ENCODE peak calls at places on chromosomes 6 and 20, in nine cellular contexts. L is GM10248; K is activated gamma-delta T cell; M is ACHN; T is Right ventricle myocardium superior; C is NCI-H1694 treated with DMSO at 0.1 percent for 48 hours; X is stimulated activated CD4-positive, alpha-beta T cell treated with anti-CD3 and anti-CD28 coated beads, Interleukin-2, amount 100 ng/mL, for 48 hours; H is T-helper 1 cell; N is HS-5. V is an unnamed sample.

GRCh38 chr6:83868639-83869038 is 9.2 kb downstream of the CYB5R4 start:
- DNase-seq in T (no peak), X (no peak), M (no peak), C (no peak), L (no peak), H (no peak), N (peak), K (no peak), V (no peak)

GRCh38 chr6:140153703-140154102 is 779.3 kb upstream of the CITED2 start:
- DNase-seq in K (no peak), H (no peak), C (no peak), N (peak), X (no peak), T (no peak), M (no peak), L (no peak), V (no peak)

GRCh38 chr20:36847009-36847709 is 28.8 kb upstream of the TLDC2 start:
- DNase-seq in M (no peak), L (no peak), H (no peak), C (no peak), N (no peak), T (peak), X (no peak), K (no peak), V (no peak)

GRCh38 chr20:2451939-2452732 is 18.5 kb downstream of the SNRPB start:
- DNase-seq in X (peak), L (peak), K (no peak), M (peak), T (peak), C (peak), N (peak), H (peak), V (peak)

GRCh38 chr6:3610896-3611295 is 140.6 kb downstream of the PXDC1 start:
- DNase-seq in T (no peak), X (no peak), C (no peak), N (no peak), M (no peak), L (no peak), K (no peak), H (no peak), V (peak)

GRCh38 chr6:163427498-163428254 is 13.2 kb downstream of the QKI start:
- DNase-seq in M (peak), H (no peak), N (no peak), T (no peak), C (peak), X (no peak), L (no peak), K (no peak), V (no peak)

GRCh38 chr6:159151266-159151855 is 17.8 kb upstream of the FNDC1 start:
- DNase-seq in K (no peak), H (no peak), T (no peak), N (peak), L (peak), M (peak), C (peak), X (peak), V (no peak)

GRCh38 chr6:29510202-29510601 is 22.4 kb upstream of the MAS1L start:
- DNase-seq in X (no peak), M (no peak), K (no peak), L (no peak), T (no peak), C (no peak), N (no peak), H (no peak), V (peak)

GRCh38 chr20:31675828-31676533 is 38.3 kb downstream of the COX4I2 start:
- DNase-seq in H (peak), M (no peak), C (no peak), L (peak), X (peak), N (peak), T (no peak), K (no peak), V (no peak)